ENCODE peak calls at places on chromosomes 7 and 10, in four cellular contexts. One of them, this sample, is unnamed.

GRCh38 chr7:68684246-68684850 is 913.9 kb upstream of the AUTS2 start:
- DNase-seq in HL-60: no peak
- DNase-seq in K562: no peak
- DNase-seq in GM12878: no peak
- DNase-seq in this sample: no peak

GRCh38 chr7:150993511-150993910 is 2.7 kb downstream of the NOS3 start:
- DNase-seq in HL-60: no peak
- DNase-seq in K562: no peak
- DNase-seq in GM12878: no peak
- DNase-seq in this sample: no peak

GRCh38 chr10:53432035-53432434 is 659.5 kb upstream of the MBL2 start:
- DNase-seq in HL-60: no peak
- DNase-seq in K562: no peak
- DNase-seq in GM12878: no peak
- DNase-seq in this sample: no peak

GRCh38 chr10:30671011-30671616 is 41.6 kb upstream of the LYZL2 start:
- DNase-seq in HL-60: peak
- DNase-seq in K562: peak
- DNase-seq in GM12878: no peak
- DNase-seq in this sample: peak

GRCh38 chr10:100999742-101000601 is at the start of gene LZTS2:
- DNase-seq in HL-60: no peak
- DNase-seq in K562: peak
- DNase-seq in GM12878: no peak
- DNase-seq in this sample: no peak

GRCh38 chr7:123410273-123410928 is 124.0 kb downstream of the IQUB start:
- DNase-seq in HL-60: no peak
- DNase-seq in K562: no peak
- DNase-seq in GM12878: no peak
- DNase-seq in this sample: no peak

GRCh38 chr10:30974355-30974754 is 57.3 kb downstream of the ZNF438 start:
- DNase-seq in HL-60: no peak
- DNase-seq in K562: no peak
- DNase-seq in GM12878: no peak
- DNase-seq in this sample: no peak

GRCh38 chr7:158684329-158684728 is 20.3 kb downstream of the NCAPG2 start:
- DNase-seq in HL-60: no peak
- DNase-seq in K562: no peak
- DNase-seq in GM12878: no peak
- DNase-seq in this sample: no peak

GRCh38 chr7:50463035-50463434 is 12.9 kb upstream of the FIGNL1 start:
- DNase-seq in HL-60: no peak
- DNase-seq in K562: no peak
- DNase-seq in GM12878: no peak
- DNase-seq in this sample: no peak

GRCh38 chr10:6465854-6466524 is 114.1 kb downstream of the PRKCQ start:
- DNase-seq in HL-60: no peak
- DNase-seq in K562: no peak
- DNase-seq in GM12878: no peak
- DNase-seq in this sample: no peak

GRCh38 chr10:115049957-115050356 is 43.2 kb upstream of the ATRNL1 start:
- DNase-seq in HL-60: no peak
- DNase-seq in K562: no peak
- DNase-seq in GM12878: no peak
- DNase-seq in this sample: no peak

GRCh38 chr10:68871731-68872342 is 29.3 kb upstream of the DDX50 start:
- DNase-seq in HL-60: no peak
- DNase-seq in K562: no peak
- DNase-seq in GM12878: no peak
- DNase-seq in this sample: no peak

GRCh38 chr7:102993532-102994029 is 80.8 kb downstream of the LRRC17 start:
- DNase-seq in HL-60: peak
- DNase-seq in K562: no peak
- DNase-seq in GM12878: no peak
- DNase-seq in this sample: no peak

GRCh38 chr10:85791846-85792532 is 574.6 kb downstream of the GRID1 start:
- DNase-seq in HL-60: no peak
- DNase-seq in K562: no peak
- DNase-seq in GM12878: no peak
- DNase-seq in this sample: no peak

GRCh38 chr10:69344591-69345244 is 66.4 kb downstream of the HK1 start:
- DNase-seq in HL-60: no peak
- DNase-seq in K562: no peak
- DNase-seq in GM12878: peak
- DNase-seq in this sample: no peak

GRCh38 chr7:111343017-111343416 is 219.3 kb downstream of the IMMP2L start:
- DNase-seq in HL-60: no peak
- DNase-seq in K562: no peak
- DNase-seq in GM12878: no peak
- DNase-seq in this sample: no peak

GRCh38 chr10:113131611-113132330 is 181.7 kb downstream of the TCF7L2 start:
- DNase-seq in HL-60: no peak
- DNase-seq in K562: no peak
- DNase-seq in GM12878: no peak
- DNase-seq in this sample: no peak

GRCh38 chr7:19284596-19285300 is 139.5 kb upstream of the FERD3L start:
- DNase-seq in HL-60: no peak
- DNase-seq in K562: no peak
- DNase-seq in GM12878: no peak
- DNase-seq in this sample: no peak

GRCh38 chr7:128796325-128796724 is 4.6 kb downstream of the CCDC136 start:
- DNase-seq in HL-60: no peak
- DNase-seq in K562: no peak
- DNase-seq in GM12878: no peak
- DNase-seq in this sample: no peak

GRCh38 chr10:100370561-100370975 is 23.5 kb downstream of the SCD start:
- DNase-seq in HL-60: peak
- DNase-seq in K562: no peak
- DNase-seq in GM12878: no peak
- DNase-seq in this sample: no peak

GRCh38 chr7:91866599-91867148 is 13.8 kb downstream of the MTERF1 start:
- DNase-seq in HL-60: no peak
- DNase-seq in K562: no peak
- DNase-seq in GM12878: no peak
- DNase-seq in this sample: no peak
- TF ChIP-seq SPI1 in HL-60: no peak
- TF ChIP-seq SPI1 in K562: no peak
- TF ChIP-seq SPI1 in GM12878: no peak
- TF ChIP-seq SPI1 in this sample: no peak

GRCh38 chr7:510061-510481 is 9.6 kb downstream of the PDGFA start:
- DNase-seq in HL-60: no peak
- DNase-seq in K562: no peak
- DNase-seq in GM12878: no peak
- DNase-seq in this sample: no peak

GRCh38 chr7:510782-511281 is 8.8 kb downstream of the PDGFA start:
- DNase-seq in HL-60: no peak
- DNase-seq in K562: no peak
- DNase-seq in GM12878: no peak
- DNase-seq in this sample: no peak

GRCh38 chr7:512146-512510 is 7.5 kb downstream of the PDGFA start:
- DNase-seq in HL-60: no peak
- DNase-seq in K562: no peak
- DNase-seq in GM12878: no peak
- DNase-seq in this sample: no peak

GRCh38 chr7:512541-513311 is 6.9 kb downstream of the PDGFA start:
- DNase-seq in HL-60: no peak
- DNase-seq in K562: no peak
- DNase-seq in GM12878: no peak
- DNase-seq in this sample: no peak

DNA sequence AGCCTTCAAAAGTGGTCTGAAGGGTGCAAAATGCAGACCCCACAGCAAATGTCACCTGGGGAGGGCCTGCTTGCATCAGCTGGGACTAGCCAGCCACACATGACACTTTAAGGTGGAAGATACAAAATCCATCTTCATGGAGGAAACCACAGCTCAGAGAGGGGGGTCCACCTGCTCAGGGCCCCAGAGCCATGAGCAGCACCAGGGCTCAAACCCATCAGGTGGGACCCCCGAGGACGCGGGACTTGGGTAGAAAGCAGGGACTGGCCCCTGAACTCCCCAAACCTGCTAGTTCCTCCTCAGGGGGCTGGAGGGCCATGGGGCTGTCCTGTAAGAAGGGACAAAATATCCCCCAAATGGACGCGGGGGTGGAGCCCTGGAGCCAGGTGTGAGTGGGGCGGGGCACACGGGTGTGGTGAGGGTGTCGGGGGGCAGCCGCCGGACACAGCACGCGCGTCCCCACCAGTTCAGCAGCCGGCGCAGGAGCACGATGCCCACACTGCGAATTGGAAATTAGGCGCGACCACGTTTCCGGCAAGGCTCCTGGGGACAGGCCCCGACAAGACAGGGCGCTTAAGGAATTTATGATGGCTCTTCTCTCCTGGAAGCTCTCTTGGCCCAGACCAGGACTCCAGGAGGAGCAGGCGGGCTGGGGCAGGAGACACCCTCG is 8.0 kb downstream of the PDGFA start:
- DNase-seq in HL-60: no peak
- DNase-seq in K562: no peak
- DNase-seq in GM12878: no peak
- DNase-seq in this sample: no peak
- TF ChIP-seq POLR2AphosphoS5 in HL-60: no peak
- TF ChIP-seq POLR2AphosphoS5 in K562: no peak
- TF ChIP-seq POLR2AphosphoS5 in GM12878: no peak
- TF ChIP-seq POLR2AphosphoS5 in this sample: no peak

GRCh38 chr10:59135275-59135674 is 41.2 kb upstream of the PHYHIPL start:
- DNase-seq in HL-60: no peak
- DNase-seq in K562: no peak
- DNase-seq in GM12878: no peak
- DNase-seq in this sample: no peak
- TF ChIP-seq SPI1 in HL-60: no peak
- TF ChIP-seq SPI1 in K562: no peak
- TF ChIP-seq SPI1 in GM12878: no peak
- TF ChIP-seq SPI1 in this sample: no peak

GRCh38 chr7:105438254-105438653 is 49.5 kb upstream of the SRPK2 start:
- DNase-seq in HL-60: no peak
- DNase-seq in K562: no peak
- DNase-seq in GM12878: no peak
- DNase-seq in this sample: no peak

GRCh38 chr7:105438847-105439173 is 50.1 kb upstream of the SRPK2 start:
- DNase-seq in HL-60: no peak
- DNase-seq in K562: no peak
- DNase-seq in GM12878: no peak
- DNase-seq in this sample: no peak

GRCh38 chr7:105444342-105444938 is 55.7 kb upstream of the SRPK2 start:
- DNase-seq in HL-60: no peak
- DNase-seq in K562: no peak
- DNase-seq in GM12878: no peak
- DNase-seq in this sample: no peak

DNA sequence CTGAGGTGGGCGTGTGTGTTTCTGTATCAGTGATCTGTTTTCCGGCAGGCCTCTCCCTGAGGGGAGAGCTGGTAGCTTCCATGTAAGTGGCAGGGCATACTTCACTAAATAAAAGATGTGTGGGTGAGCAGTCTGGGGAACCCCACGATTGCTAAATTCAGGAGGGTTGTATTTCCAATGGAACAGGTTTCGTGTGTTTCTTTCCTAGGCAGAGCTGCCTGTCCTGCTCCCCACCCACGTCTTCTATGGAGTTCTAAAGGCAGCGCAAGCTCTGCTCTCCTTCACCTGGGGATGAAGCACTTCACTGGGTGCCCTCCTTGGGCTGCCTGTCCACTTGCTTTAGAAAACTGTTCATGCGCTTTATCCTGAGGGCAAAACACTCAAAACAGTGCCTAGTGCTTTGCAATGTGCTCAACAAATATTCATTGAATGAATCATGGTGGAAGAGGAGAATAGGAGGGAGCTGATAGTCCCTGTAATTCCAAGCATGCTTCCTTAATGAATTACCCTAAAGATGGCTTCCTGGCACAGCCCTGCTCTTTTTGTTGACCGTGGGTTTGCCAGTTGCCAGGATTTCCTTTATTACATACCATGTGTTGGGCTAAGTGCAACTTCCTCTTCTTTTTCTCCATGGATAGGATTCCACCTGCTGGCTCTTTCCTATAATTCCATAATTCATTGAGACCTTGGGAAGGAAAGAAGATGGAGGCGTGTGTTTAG is 50.6 kb upstream of the SRPK2 start:
- DNase-seq in HL-60: no peak
- DNase-seq in K562: peak
- DNase-seq in GM12878: no peak
- DNase-seq in this sample: no peak
- TF ChIP-seq POLR2AphosphoS5 in HL-60: no peak
- TF ChIP-seq POLR2AphosphoS5 in K562: no peak
- TF ChIP-seq POLR2AphosphoS5 in GM12878: no peak
- TF ChIP-seq POLR2AphosphoS5 in this sample: no peak

GRCh38 chr10:124306922-124307371 is 111.8 kb downstream of the OAT start:
- DNase-seq in HL-60: peak
- DNase-seq in K562: no peak
- DNase-seq in GM12878: no peak
- DNase-seq in this sample: no peak

GRCh38 chr10:124307531-124308350 is 111.0 kb downstream of the OAT start:
- DNase-seq in HL-60: no peak
- DNase-seq in K562: no peak
- DNase-seq in GM12878: no peak
- DNase-seq in this sample: no peak

GRCh38 chr10:124308811-124309210 is 109.9 kb downstream of the OAT start:
- DNase-seq in HL-60: no peak
- DNase-seq in K562: no peak
- DNase-seq in GM12878: no peak
- DNase-seq in this sample: no peak

GRCh38 chr10:124306520-124306919 is 112.2 kb downstream of the OAT start:
- DNase-seq in HL-60: no peak
- DNase-seq in K562: no peak
- DNase-seq in GM12878: no peak
- DNase-seq in this sample: no peak

DNA sequence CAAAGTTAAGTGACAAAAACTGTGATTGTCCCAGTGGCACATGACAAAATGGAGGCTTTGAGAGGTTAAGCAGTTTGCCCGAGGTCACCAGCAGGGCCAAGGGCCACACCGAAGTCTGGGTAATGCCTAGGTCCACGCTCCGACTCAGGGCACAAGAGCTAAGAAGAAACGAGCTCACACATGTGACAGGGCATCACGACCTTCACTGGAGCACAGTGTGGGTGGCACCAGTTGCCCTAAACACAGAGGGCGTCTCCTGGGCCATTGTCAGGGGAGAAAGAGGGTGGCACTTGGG is 110.4 kb downstream of the OAT start:
- DNase-seq in HL-60: no peak
- DNase-seq in K562: no peak
- DNase-seq in GM12878: no peak
- DNase-seq in this sample: no peak
- TF ChIP-seq SPI1 in HL-60: no peak
- TF ChIP-seq SPI1 in K562: no peak
- TF ChIP-seq SPI1 in GM12878: no peak
- TF ChIP-seq SPI1 in this sample: no peak

GRCh38 chr10:7474388-7474787 is 63.6 kb upstream of the SFMBT2 start:
- DNase-seq in HL-60: no peak
- DNase-seq in K562: no peak
- DNase-seq in GM12878: no peak
- DNase-seq in this sample: no peak

GRCh38 chr10:7473474-7473873 is 62.6 kb upstream of the SFMBT2 start:
- DNase-seq in HL-60: no peak
- DNase-seq in K562: no peak
- DNase-seq in GM12878: no peak
- DNase-seq in this sample: no peak

GRCh38 chr10:7470371-7470770 is 59.5 kb upstream of the SFMBT2 start:
- DNase-seq in HL-60: no peak
- DNase-seq in K562: no peak
- DNase-seq in GM12878: no peak
- DNase-seq in this sample: no peak

GRCh38 chr10:7475046-7475860 is 64.4 kb upstream of the SFMBT2 start:
- DNase-seq in HL-60: no peak
- DNase-seq in K562: no peak
- DNase-seq in GM12878: no peak
- DNase-seq in this sample: no peak

GRCh38 chr10:7471720-7472367 is 61.0 kb upstream of the SFMBT2 start:
- DNase-seq in HL-60: no peak
- DNase-seq in K562: no peak
- DNase-seq in GM12878: peak
- DNase-seq in this sample: peak
- TF ChIP-seq POLR2AphosphoS5 in HL-60: no peak
- TF ChIP-seq POLR2AphosphoS5 in K562: no peak
- TF ChIP-seq POLR2AphosphoS5 in GM12878: peak
- TF ChIP-seq POLR2AphosphoS5 in this sample: peak